ENCODE peak calls at places on chromosomes 4 and X, in six cellular contexts. L is ovary, E is spleen, U is sigmoid colon, W is lower leg skin, K is right lobe of liver. N is an unnamed sample.

GRCh38 chr4:123352240-123352945 is 44.2 kb upstream of the SPRY1 start:
- DNase-seq in L (no peak), E (no peak), U (no peak), W (no peak), K (no peak), N (no peak)

GRCh38 chr4:56655209-56655626 is 25.9 kb downstream of the HOPX start:
- DNase-seq in U (peak; percentile 80), E (peak; percentile 78), K (peak; percentile 28), L (no peak), W (no peak), N (peak; percentile 60)

GRCh38 chrX:107825698-107826285 is at the start of gene MID2:
- DNase-seq in K (peak; percentile 63), U (peak; percentile 88), W (peak; percentile 94), L (peak; percentile 60), E (peak; percentile 80), N (peak; percentile 39)

GRCh38 chrX:1444896-1445480 is 7.7 kb downstream of the ASMTL start:
- DNase-seq in W (peak; percentile 76), U (peak; percentile 33), K (no peak), L (no peak), E (peak; percentile 31), N (peak; percentile 14)

GRCh38 chrX:76555816-76556215 is 128.3 kb downstream of the MAGEE1 start:
- DNase-seq in E (no peak), W (no peak), L (no peak), U (no peak), K (no peak), N (no peak)

GRCh38 chrX:3046253-3046909 is 5.1 kb downstream of the ARSF start:
- DNase-seq in E (no peak), K (no peak), L (no peak), U (no peak), W (no peak), N (no peak)

GRCh38 chr4:142413516-142413915 is 432.6 kb downstream of the INPP4B start:
- DNase-seq in E (no peak), W (no peak), L (no peak), K (no peak), U (no peak), N (no peak)

GRCh38 chr4:78552398-78553396 is 1.1 kb downstream of the ANXA3 start:
- DNase-seq in K (no peak), W (no peak), E (no peak), U (no peak), L (no peak), N (no peak)

GRCh38 chr4:77581724-77582123 is 23.9 kb upstream of the CXCL13 start:
- DNase-seq in U (no peak), E (no peak), W (no peak), L (no peak), K (no peak), N (no peak)

GRCh38 chr4:147340547-147341225 is 140.2 kb upstream of the EDNRA start:
- DNase-seq in L (no peak), K (no peak), E (no peak), U (no peak), W (no peak), N (no peak)

GRCh38 chrX:75547783-75548182 is 24.9 kb upstream of the ZDHHC15 start:
- DNase-seq in U (peak; percentile 86), E (no peak), L (peak; percentile 56), K (peak; percentile 33), W (no peak), N (peak; percentile 70)

GRCh38 chrX:103415528-103415927 is 39.2 kb downstream of the BEX3 start:
- DNase-seq in L (no peak), E (no peak), W (no peak), K (no peak), U (no peak), N (no peak)

GRCh38 chr4:145861331-145862318 is 77.0 kb downstream of the ZNF827 start:
- DNase-seq in L (no peak), E (no peak), U (no peak), W (no peak), K (no peak), N (no peak)

GRCh38 chr4:176270669-176271068 is 1.6 kb upstream of the ASB5 start:
- DNase-seq in U (peak; percentile 78), E (no peak), L (no peak), W (no peak), K (no peak), N (no peak)

GRCh38 chrX:39691724-39692123 is 406.0 kb downstream of the BCOR start:
- DNase-seq in U (no peak), W (peak; percentile 39), L (no peak), K (no peak), E (no peak), N (no peak)

GRCh38 chr4:112552668-112553067 is 36.7 kb upstream of the NEUROG2 start:
- DNase-seq in K (no peak), E (no peak), U (no peak), W (no peak), L (no peak), N (no peak)

GRCh38 chr4:168589154-168589553 is 92.3 kb downstream of the PALLD start:
- DNase-seq in L (no peak), U (no peak), W (no peak), K (no peak), E (no peak), N (no peak)

GRCh38 chr4:108982786-108983185 is 219.9 kb upstream of the ETNPPL start:
- DNase-seq in E (no peak), U (no peak), K (no peak), W (no peak), L (no peak), N (no peak)

GRCh38 chr4:74934016-74934821 is 1.3 kb downstream of the PARM1 start:
- DNase-seq in U (no peak), K (peak; percentile 39), E (peak; percentile 82), L (peak; percentile 16), W (no peak), N (peak; percentile 44)

GRCh38 chr4:124478518-124478917 is 234.0 kb downstream of the ANKRD50 start:
- DNase-seq in U (no peak), L (no peak), E (no peak), W (no peak), K (no peak), N (no peak)

GRCh38 chrX:394830-395229 is 8.1 kb upstream of the PPP2R3B start:
- DNase-seq in U (no peak), K (no peak), W (no peak), E (no peak), L (no peak), N (no peak)
- TF ChIP-seq POLR2A in U (no peak), K (no peak), W (no peak), E (no peak), L (no peak), N (no peak)

DNA sequence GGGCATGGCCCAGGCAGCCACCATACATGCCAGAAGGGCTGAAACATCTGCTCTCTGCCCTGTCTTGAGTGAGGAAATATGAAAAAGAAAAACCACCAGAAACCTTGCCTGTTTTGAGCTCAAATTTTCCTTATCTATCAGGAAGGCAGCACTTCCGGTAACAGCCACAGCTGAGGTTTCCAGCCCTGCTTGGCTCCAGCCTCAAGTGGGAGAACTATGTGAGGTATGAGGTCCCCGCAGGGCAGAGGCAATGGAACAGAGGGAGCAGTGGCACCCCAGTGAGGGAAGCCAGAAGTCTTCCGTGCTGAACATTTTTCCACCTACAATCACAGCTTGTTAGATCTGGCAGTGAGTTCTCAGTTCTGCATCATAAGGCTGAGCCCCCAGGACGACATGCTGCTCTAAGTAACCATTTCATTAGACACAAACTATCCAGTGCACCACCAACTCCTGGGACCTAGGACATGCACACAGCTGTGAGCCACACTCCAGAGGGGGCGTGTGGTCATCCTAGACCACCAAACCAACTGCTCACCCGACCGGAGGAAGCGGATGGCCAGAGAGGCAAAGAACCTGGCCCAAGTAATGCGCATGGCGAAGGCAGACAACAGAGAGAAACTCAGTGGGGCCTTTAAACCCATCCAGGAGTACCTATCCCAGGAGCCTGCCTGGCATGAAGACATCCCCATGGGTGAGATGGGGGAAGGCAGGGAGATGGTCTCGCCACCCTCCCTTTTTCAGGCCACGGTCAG is 22.6 kb downstream of the WDR1 start:
- DNase-seq in E (no peak), W (no peak), U (no peak), K (no peak), L (no peak), N (peak; percentile 69)
- TF ChIP-seq POLR2A in E (no peak), W (no peak), U (no peak), K (no peak), L (no peak), N (no peak)

GRCh38 chrX:123962794-123963373 is 1.4 kb downstream of the STAG2 start:
- DNase-seq in U (peak; percentile 97), W (peak; percentile 96), E (peak; percentile 92), L (peak; percentile 89), K (peak; percentile 89), N (peak; percentile 92)

GRCh38 chrX:123960956-123961267 is 594 bp upstream of the STAG2 start:
- DNase-seq in K (no peak), W (no peak), U (no peak), E (no peak), L (no peak), N (no peak)

GRCh38 chrX:123959281-123960063 is 2.0 kb upstream of the STAG2 start:
- DNase-seq in E (peak; percentile 84), U (peak; percentile 81), W (peak; percentile 91), K (peak; percentile 62), L (peak; percentile 79), N (peak; percentile 32)

GRCh38 chrX:123962006-123962485 is 540 bp downstream of the STAG2 start:
- DNase-seq in U (no peak), L (no peak), E (no peak), W (no peak), K (no peak), N (no peak)

GRCh38 chrX:123961268-123962005 is at the start of gene STAG2:
- DNase-seq in E (peak; percentile 86), K (peak; percentile 64), W (peak; percentile 94), L (peak; percentile 79), U (peak; percentile 93), N (peak; percentile 70)
- TF ChIP-seq POLR2A in E (no peak), K (no peak), W (no peak), L (peak; percentile 57), U (peak; percentile 54), N (no peak)

GRCh38 chrX:71366674-71367256 is 608 bp downstream of the TAF1 start:
- DNase-seq in E (peak; percentile 83), U (no peak), W (peak; percentile 84), K (peak; percentile 30), L (peak; percentile 28), N (peak; percentile 39)
- TF ChIP-seq POLR2A in E (no peak), U (no peak), W (no peak), K (no peak), L (no peak), N (no peak)

DNA sequence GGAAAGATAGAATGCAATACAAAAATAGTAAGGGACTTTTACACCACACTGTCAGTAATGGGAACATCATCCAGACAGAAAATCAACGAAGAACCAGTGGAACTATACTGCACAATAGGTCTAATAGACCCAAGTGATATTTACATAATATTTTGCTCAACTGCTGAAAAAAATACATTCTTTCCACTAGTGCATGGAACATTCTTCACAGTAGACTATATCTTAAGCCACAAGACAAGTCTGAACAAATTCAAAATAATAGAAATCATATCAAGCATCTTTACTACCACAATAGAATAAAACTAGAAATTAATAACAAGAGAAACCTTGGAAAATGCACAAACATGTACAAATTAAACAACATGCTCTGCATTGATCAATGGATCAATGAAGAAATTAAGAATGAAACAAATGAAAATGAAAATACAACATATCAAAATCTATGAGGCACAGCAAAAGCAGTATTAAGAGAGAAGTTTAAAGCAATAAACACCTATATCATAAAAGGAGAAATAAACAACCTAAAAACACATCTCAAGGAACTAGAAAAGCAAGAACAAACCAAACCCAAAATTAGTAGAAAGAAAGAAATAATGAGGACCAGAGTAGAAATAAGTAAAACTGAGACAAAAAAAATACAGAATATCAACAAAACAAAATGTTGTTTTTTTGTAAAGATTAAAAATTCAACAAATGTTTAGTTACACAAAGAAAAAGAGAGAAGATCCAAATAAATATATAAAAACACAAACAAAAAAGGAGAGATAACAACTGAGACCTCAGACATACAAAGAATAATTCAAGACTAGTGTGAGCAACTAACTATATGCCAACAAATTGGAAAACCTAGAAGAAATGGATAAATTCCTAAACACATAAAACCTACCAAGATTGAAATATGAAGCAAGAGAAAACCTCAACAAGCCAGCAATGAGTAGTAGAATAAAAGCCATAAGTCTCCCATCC is 51.5 kb upstream of the ANTXR2 start:
- DNase-seq in E (no peak), L (no peak), W (no peak), K (no peak), U (no peak), N (no peak)
- TF ChIP-seq POLR2A in E (no peak), L (no peak), W (no peak), K (no peak), U (no peak), N (no peak)